ENCODE peak calls at places on chromosomes 5 and 9, in four cellular contexts. V, M, A and X are unnamed samples.
A peak's percentile ranks its signal among the peaks of the same experiment; 100 is the strongest.

GRCh38 chr5:109350537-109351270 is 59.1 kb downstream of the PJA2 start:
- DNase-seq in A (no peak), V (no peak), M (no peak), X (no peak)

GRCh38 chr5:142532416-142533176 is 153.3 kb downstream of the FGF1 start:
- DNase-seq in M (no peak), A (no peak), V (no peak), X (no peak)

GRCh38 chr5:10704949-10705621 is 55.9 kb downstream of the DAP start:
- DNase-seq in V (no peak), M (no peak), A (no peak), X (no peak)

GRCh38 chr9:91315191-91315590 is 46.5 kb downstream of the AUH start:
- DNase-seq in V (no peak), A (peak; percentile 64), M (no peak), X (no peak)

GRCh38 chr9:15286288-15286834 is 20.7 kb downstream of the TTC39B start:
- DNase-seq in M (no peak), V (no peak), A (no peak), X (no peak)

GRCh38 chr5:180161420-180162303 is 47.3 kb downstream of the RASGEF1C start:
- DNase-seq in A (no peak), V (no peak), M (no peak), X (no peak)

GRCh38 chr9:119924736-119925135 is 555.5 kb upstream of the BRINP1 start:
- DNase-seq in A (no peak), M (no peak), V (no peak), X (no peak)

GRCh38 chr9:130215341-130216119 is 43.3 kb downstream of the NCS1 start:
- DNase-seq in A (no peak), V (no peak), M (no peak), X (no peak)

GRCh38 chr5:169097374-169097831 is 203.5 kb downstream of the SLIT3 start:
- DNase-seq in M (no peak), A (no peak), V (no peak), X (no peak)

GRCh38 chr5:39209924-39210323 is 9.4 kb downstream of the FYB1 start:
- DNase-seq in A (no peak), V (no peak), M (no peak), X (no peak)

GRCh38 chr5:19547640-19548039 is 440.4 kb downstream of the CDH18 start:
- DNase-seq in V (peak; percentile 86), A (no peak), M (no peak), X (no peak)

GRCh38 chr5:129905467-129906176 is 1.4 kb downstream of the CHSY3 start:
- DNase-seq in M (no peak), A (peak; percentile 19), V (no peak), X (no peak)

GRCh38 chr9:106324596-106325280 is 538.2 kb upstream of the ZNF462 start:
- DNase-seq in V (no peak), M (no peak), A (no peak), X (no peak)

GRCh38 chr9:77271023-77271690 is 93.8 kb downstream of the VPS13A start:
- DNase-seq in M (no peak), V (no peak), A (no peak), X (no peak)

GRCh38 chr5:80921026-80921425 is 39.1 kb upstream of the RASGRF2 start:
- DNase-seq in V (no peak), M (no peak), A (no peak), X (no peak)

GRCh38 chr9:102966999-102967398 is 28.1 kb upstream of the CYLC2 start:
- DNase-seq in A (no peak), M (no peak), V (no peak), X (no peak)

GRCh38 chr9:110049699-110050450 is 158.1 kb downstream of the C9orf152 start:
- DNase-seq in M (peak; percentile 29), V (no peak), A (peak; percentile 27), X (no peak)

GRCh38 chr5:124111886-124112285 is 599.9 kb downstream of the CSNK1G3 start:
- DNase-seq in V (no peak), M (no peak), A (no peak), X (no peak)

GRCh38 chr5:67381240-67381875 is 184.8 kb upstream of the CD180 start:
- DNase-seq in V (no peak), M (no peak), A (no peak), X (no peak)

GRCh38 chr5:149581931-149582768 is 852 bp downstream of the ARHGEF37 start:
- DNase-seq in A (peak; percentile 39), V (no peak), M (no peak), X (no peak)

GRCh38 chr5:76368941-76369340 is 34.1 kb upstream of the IQGAP2 start:
- DNase-seq in A (no peak), M (no peak), V (no peak), X (no peak)

GRCh38 chr5:171127314-171127713 is 181.7 kb upstream of the TLX3 start:
- DNase-seq in M (no peak), A (no peak), V (no peak), X (no peak)

GRCh38 chr5:163463063-163463435 is 2.6 kb downstream of the HMMR start:
- DNase-seq in A (no peak), M (no peak), V (no peak), X (no peak)

GRCh38 chr9:76873056-76873792 is 32.7 kb downstream of the PRUNE2 start:
- DNase-seq in A (no peak), V (peak; percentile 32), M (no peak), X (no peak)

GRCh38 chr9:19181002-19181401 is 49.5 kb upstream of the DENND4C start:
- DNase-seq in A (no peak), M (no peak), V (no peak), X (no peak)

GRCh38 chr5:174589599-174589998 is 134.8 kb upstream of the MSX2 start:
- DNase-seq in V (no peak), A (no peak), M (no peak), X (no peak)

GRCh38 chr5:94888674-94889073 is 270.2 kb downstream of the SLF1 start:
- DNase-seq in A (no peak), V (no peak), M (no peak), X (no peak)

GRCh38 chr5:9533577-9534334 is 12.1 kb downstream of the SEMA5A start:
- DNase-seq in M (no peak), V (no peak), A (no peak), X (no peak)

GRCh38 chr9:117104972-117105495 is 309.8 kb downstream of the ASTN2 start:
- DNase-seq in A (no peak), M (no peak), V (no peak), X (no peak)

GRCh38 chr9:121561385-121562222 is 62.0 kb upstream of the GGTA1 start:
- DNase-seq in M (no peak), V (no peak), A (no peak), X (no peak)
- TF ChIP-seq CTCF in M (no peak), V (peak; percentile 2), A (no peak), X (no peak)

GRCh38 chr5:160167623-160168165 is 48.4 kb upstream of the PWWP2A start:
- DNase-seq in V (no peak), M (no peak), A (no peak), X (no peak)

GRCh38 chr5:160162910-160163309 is 43.7 kb upstream of the PWWP2A start:
- DNase-seq in V (no peak), A (no peak), M (no peak), X (no peak)

GRCh38 chr5:160166069-160166972 is 47.1 kb upstream of the PWWP2A start:
- DNase-seq in A (no peak), V (no peak), M (no peak), X (no peak)

GRCh38 chr5:160166973-160167622 is 47.8 kb upstream of the PWWP2A start:
- DNase-seq in V (no peak), M (no peak), A (no peak), X (no peak)

GRCh38 chr5:160165137-160166068 is 46.2 kb upstream of the PWWP2A start:
- DNase-seq in V (peak; percentile 92), A (peak; percentile 80), M (no peak), X (no peak)
- H3K4me3 ChIP-seq in V (no peak overlapping the region), A (no peak overlapping the region), M (no peak overlapping the region), X (no peak overlapping the region)

GRCh38 chr5:78268361-78268760 is 26.1 kb downstream of the AP3B1 start:
- DNase-seq in A (no peak), V (no peak), M (no peak), X (no peak)

GRCh38 chr5:78271766-78272165 is 22.7 kb downstream of the AP3B1 start:
- DNase-seq in A (no peak), M (no peak), V (no peak), X (no peak)

GRCh38 chr5:78273436-78273835 is 21.1 kb downstream of the AP3B1 start:
- DNase-seq in M (no peak), A (no peak), V (no peak), X (no peak)

GRCh38 chr5:78265163-78265562 is 29.3 kb downstream of the AP3B1 start:
- DNase-seq in V (no peak), A (no peak), M (no peak), X (no peak)

DNA sequence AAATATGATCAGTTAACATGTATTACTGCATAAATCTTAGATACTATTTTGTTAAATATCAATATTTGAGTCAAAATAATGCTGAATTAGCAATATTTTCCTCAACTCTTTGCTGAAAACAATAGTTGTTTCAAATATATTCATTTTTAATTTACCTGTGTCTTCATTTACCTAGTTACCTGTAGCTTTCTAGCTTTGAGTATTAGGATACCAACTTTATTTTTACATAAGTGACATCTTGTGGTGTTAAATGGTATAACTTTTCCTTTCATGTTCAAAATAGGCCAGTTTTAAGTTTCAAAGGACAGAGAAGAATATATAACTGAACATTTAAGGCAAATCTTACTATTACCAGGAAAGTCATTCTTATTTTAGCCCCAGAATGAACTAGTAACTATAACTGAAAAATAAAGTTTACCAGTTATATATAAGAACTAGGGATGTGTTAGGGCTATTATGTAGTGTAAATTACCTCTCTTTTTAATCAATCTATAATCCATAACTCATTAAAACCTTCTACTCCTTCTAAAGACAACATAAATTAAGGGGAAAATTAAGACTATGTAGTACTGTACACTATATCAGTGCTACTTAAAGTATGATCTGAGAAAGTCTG is 25.3 kb downstream of the AP3B1 start:
- DNase-seq in V (no peak), A (no peak), M (peak; percentile 14), X (no peak)
- TF ChIP-seq CTCF in V (no peak), A (no peak), M (peak; percentile 52), X (peak; percentile 15)

GRCh38 chr9:136667940-136668760 is 5.4 kb downstream of the EGFL7 start:
- DNase-seq in V (no peak), A (no peak), M (no peak), X (no peak)

GRCh38 chr9:136668983-136669790 is 6.5 kb downstream of the EGFL7 start:
- DNase-seq in A (no peak), V (no peak), M (no peak), X (no peak)

GRCh38 chr9:136665704-136666363 is 3.1 kb downstream of the EGFL7 start:
- DNase-seq in V (no peak), M (no peak), A (peak; percentile 48), X (no peak)

GRCh38 chr9:136666364-136667216 is 3.9 kb downstream of the EGFL7 start:
- DNase-seq in V (no peak), A (no peak), M (no peak), X (no peak)

DNA sequence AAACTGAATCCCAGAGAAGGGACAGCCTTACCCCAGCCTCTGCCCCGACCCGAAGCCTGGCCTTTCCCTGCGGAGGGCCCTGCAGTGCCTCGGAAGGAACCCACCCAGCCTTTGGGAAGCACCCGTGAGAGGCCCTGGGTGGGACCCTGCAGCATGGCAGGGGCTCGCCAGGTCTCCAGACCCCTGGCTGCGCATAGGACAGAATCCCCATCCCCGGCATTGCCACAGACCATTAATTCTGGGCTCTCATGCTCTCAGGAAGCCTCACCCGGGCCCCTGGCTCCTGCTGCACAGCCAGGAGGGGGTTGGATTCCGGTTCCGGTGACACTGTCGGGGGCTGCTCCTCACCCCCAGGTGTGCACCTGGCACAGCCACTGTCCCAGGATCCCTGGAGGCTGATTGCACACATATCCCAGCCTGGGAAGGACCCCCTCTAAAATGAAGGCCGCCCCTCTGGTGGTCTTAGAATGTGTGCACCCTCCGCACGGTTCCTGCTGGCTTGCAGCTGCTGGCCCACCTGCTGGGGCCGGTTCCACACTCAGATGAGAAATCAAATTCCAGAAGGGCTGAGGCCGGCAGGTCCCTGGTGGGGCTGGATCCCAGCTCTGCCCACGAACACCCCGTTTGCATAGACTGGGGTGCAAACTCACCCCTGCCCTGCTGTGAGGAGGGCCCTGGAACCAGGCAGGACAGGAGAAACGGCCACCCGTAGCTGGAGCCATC is 4.7 kb downstream of the EGFL7 start:
- DNase-seq in M (no peak), A (no peak), V (no peak), X (no peak)
- H3K4me3 ChIP-seq in M (no peak overlapping the region), A (no peak overlapping the region), V (no peak overlapping the region), X (no peak overlapping the region)